ENCODE peak calls at places on chromosomes 3 and 15, in eight cellular contexts. One of them, this sample, is unnamed.

GRCh38 chr3:168097381-168097780 is 1.7 kb upstream of the GOLIM4 start:
- DNase-seq in left ventricle myocardium inferior: no peak
- DNase-seq in fibroblast of lung: no peak
- DNase-seq in stomach: no peak
- DNase-seq in BJ: no peak
- DNase-seq in GM12878: no peak
- DNase-seq in cardiac muscle cell: no peak
- DNase-seq in astrocyte of the cerebellum: no peak
- DNase-seq in this sample: no peak

GRCh38 chr15:69533504-69533903 is 80.9 kb downstream of the RPLP1 start:
- DNase-seq in stomach: no peak
- DNase-seq in cardiac muscle cell: no peak
- DNase-seq in fibroblast of lung: no peak
- DNase-seq in GM12878: no peak
- DNase-seq in astrocyte of the cerebellum: no peak
- DNase-seq in BJ: no peak
- DNase-seq in left ventricle myocardium inferior: no peak
- DNase-seq in this sample: no peak

GRCh38 chr15:72591361-72591760 is 63.1 kb upstream of the GOLGA6B start:
- DNase-seq in BJ: peak
- DNase-seq in fibroblast of lung: peak
- DNase-seq in stomach: no peak
- DNase-seq in cardiac muscle cell: no peak
- DNase-seq in GM12878: no peak
- DNase-seq in left ventricle myocardium inferior: no peak
- DNase-seq in astrocyte of the cerebellum: peak
- DNase-seq in this sample: no peak

GRCh38 chr15:71110800-71111565 is 4.3 kb upstream of the THSD4 start:
- DNase-seq in cardiac muscle cell: no peak
- DNase-seq in GM12878: no peak
- DNase-seq in fibroblast of lung: no peak
- DNase-seq in BJ: no peak
- DNase-seq in left ventricle myocardium inferior: no peak
- DNase-seq in stomach: no peak
- DNase-seq in astrocyte of the cerebellum: no peak
- DNase-seq in this sample: no peak

GRCh38 chr3:64368163-64369025 is 143.1 kb upstream of the PRICKLE2 start:
- DNase-seq in BJ: no peak
- DNase-seq in GM12878: no peak
- DNase-seq in cardiac muscle cell: no peak
- DNase-seq in fibroblast of lung: no peak
- DNase-seq in left ventricle myocardium inferior: no peak
- DNase-seq in stomach: no peak
- DNase-seq in astrocyte of the cerebellum: no peak
- DNase-seq in this sample: no peak

GRCh38 chr15:81809543-81809942 is 236.3 kb downstream of the MEX3B start:
- DNase-seq in stomach: no peak
- DNase-seq in BJ: no peak
- DNase-seq in fibroblast of lung: peak
- DNase-seq in left ventricle myocardium inferior: no peak
- DNase-seq in GM12878: no peak
- DNase-seq in cardiac muscle cell: peak
- DNase-seq in astrocyte of the cerebellum: no peak
- DNase-seq in this sample: peak

GRCh38 chr3:111283165-111283564 is 211.5 kb downstream of the NECTIN3 start:
- DNase-seq in stomach: no peak
- DNase-seq in astrocyte of the cerebellum: no peak
- DNase-seq in left ventricle myocardium inferior: no peak
- DNase-seq in fibroblast of lung: no peak
- DNase-seq in GM12878: no peak
- DNase-seq in cardiac muscle cell: no peak
- DNase-seq in BJ: no peak
- DNase-seq in this sample: no peak

GRCh38 chr3:133490468-133491351 is 82.8 kb upstream of the CDV3 start:
- DNase-seq in left ventricle myocardium inferior: no peak
- DNase-seq in stomach: no peak
- DNase-seq in fibroblast of lung: no peak
- DNase-seq in BJ: no peak
- DNase-seq in GM12878: peak
- DNase-seq in cardiac muscle cell: no peak
- DNase-seq in astrocyte of the cerebellum: no peak
- DNase-seq in this sample: no peak

GRCh38 chr3:114709102-114709501 is 415.3 kb downstream of the TIGIT start:
- DNase-seq in fibroblast of lung: peak
- DNase-seq in left ventricle myocardium inferior: no peak
- DNase-seq in BJ: no peak
- DNase-seq in astrocyte of the cerebellum: no peak
- DNase-seq in GM12878: no peak
- DNase-seq in stomach: no peak
- DNase-seq in cardiac muscle cell: no peak
- DNase-seq in this sample: no peak

GRCh38 chr3:123330441-123330991 is 118.4 kb downstream of the ADCY5 start:
- DNase-seq in GM12878: no peak
- DNase-seq in astrocyte of the cerebellum: no peak
- DNase-seq in BJ: no peak
- DNase-seq in left ventricle myocardium inferior: peak
- DNase-seq in cardiac muscle cell: no peak
- DNase-seq in stomach: no peak
- DNase-seq in fibroblast of lung: no peak
- DNase-seq in this sample: no peak

GRCh38 chr3:31253782-31254181 is 278.9 kb upstream of the STT3B start:
- DNase-seq in left ventricle myocardium inferior: no peak
- DNase-seq in cardiac muscle cell: no peak
- DNase-seq in fibroblast of lung: peak
- DNase-seq in GM12878: no peak
- DNase-seq in stomach: no peak
- DNase-seq in BJ: no peak
- DNase-seq in astrocyte of the cerebellum: no peak
- DNase-seq in this sample: no peak

GRCh38 chr15:71410347-71410746 is 295.1 kb downstream of the THSD4 start:
- DNase-seq in stomach: no peak
- DNase-seq in left ventricle myocardium inferior: no peak
- DNase-seq in astrocyte of the cerebellum: no peak
- DNase-seq in BJ: no peak
- DNase-seq in GM12878: no peak
- DNase-seq in cardiac muscle cell: no peak
- DNase-seq in fibroblast of lung: no peak
- DNase-seq in this sample: no peak

GRCh38 chr3:10248984-10249748 is 907 bp downstream of the TATDN2 start:
- DNase-seq in GM12878: no peak
- DNase-seq in fibroblast of lung: peak
- DNase-seq in stomach: no peak
- DNase-seq in astrocyte of the cerebellum: no peak
- DNase-seq in cardiac muscle cell: peak
- DNase-seq in BJ: no peak
- DNase-seq in left ventricle myocardium inferior: no peak
- DNase-seq in this sample: peak

GRCh38 chr15:66946578-66947164 is 118.7 kb upstream of the SMAD3 start:
- DNase-seq in cardiac muscle cell: peak
- DNase-seq in left ventricle myocardium inferior: peak
- DNase-seq in BJ: no peak
- DNase-seq in GM12878: peak
- DNase-seq in fibroblast of lung: peak
- DNase-seq in stomach: peak
- DNase-seq in astrocyte of the cerebellum: peak
- DNase-seq in this sample: peak

GRCh38 chr3:127686512-127686894 is 13.8 kb downstream of the ABTB1 start:
- DNase-seq in cardiac muscle cell: no peak
- DNase-seq in left ventricle myocardium inferior: no peak
- DNase-seq in stomach: no peak
- DNase-seq in GM12878: no peak
- DNase-seq in fibroblast of lung: no peak
- DNase-seq in astrocyte of the cerebellum: no peak
- DNase-seq in BJ: no peak
- DNase-seq in this sample: no peak

GRCh38 chr3:127689266-127689860 is 16.6 kb downstream of the ABTB1 start:
- DNase-seq in cardiac muscle cell: no peak
- DNase-seq in stomach: no peak
- DNase-seq in astrocyte of the cerebellum: no peak
- DNase-seq in BJ: no peak
- DNase-seq in GM12878: no peak
- DNase-seq in left ventricle myocardium inferior: peak
- DNase-seq in fibroblast of lung: no peak
- DNase-seq in this sample: no peak

GRCh38 chr3:127687228-127687737 is 14.5 kb downstream of the ABTB1 start:
- DNase-seq in astrocyte of the cerebellum: no peak
- DNase-seq in stomach: no peak
- DNase-seq in cardiac muscle cell: no peak
- DNase-seq in fibroblast of lung: no peak
- DNase-seq in BJ: no peak
- DNase-seq in left ventricle myocardium inferior: no peak
- DNase-seq in GM12878: no peak
- DNase-seq in this sample: no peak

GRCh38 chr3:127688416-127689265 is 15.9 kb downstream of the ABTB1 start:
- DNase-seq in stomach: no peak
- DNase-seq in BJ: no peak
- DNase-seq in cardiac muscle cell: no peak
- DNase-seq in fibroblast of lung: peak
- DNase-seq in GM12878: no peak
- DNase-seq in left ventricle myocardium inferior: peak
- DNase-seq in astrocyte of the cerebellum: no peak
- DNase-seq in this sample: no peak

DNA sequence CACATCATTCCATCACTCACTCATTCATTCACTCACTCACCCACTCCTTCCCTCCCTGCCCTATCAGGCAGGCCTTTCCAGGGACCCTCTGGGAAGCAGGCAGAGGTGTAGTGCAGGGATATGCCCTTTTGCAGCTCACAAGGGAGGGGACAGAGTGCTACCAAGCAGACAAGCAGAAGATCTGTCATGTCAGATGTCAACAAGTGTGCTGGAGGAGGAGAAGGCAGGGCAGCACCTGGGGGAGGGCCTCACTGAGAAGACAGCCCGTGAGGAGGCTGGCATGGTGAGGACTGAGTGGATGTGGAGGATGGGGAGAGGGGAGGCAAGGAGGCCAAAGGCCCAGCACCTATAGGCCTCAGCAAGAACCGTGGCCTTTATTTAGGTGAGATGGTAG is 15.3 kb downstream of the ABTB1 start:
- DNase-seq in cardiac muscle cell: no peak
- DNase-seq in GM12878: no peak
- DNase-seq in BJ: no peak
- DNase-seq in left ventricle myocardium inferior: peak
- DNase-seq in astrocyte of the cerebellum: no peak
- DNase-seq in stomach: no peak
- DNase-seq in fibroblast of lung: no peak
- DNase-seq in this sample: no peak
- TF ChIP-seq CTCF in cardiac muscle cell: no peak
- TF ChIP-seq CTCF in GM12878: no peak
- TF ChIP-seq CTCF in BJ: no peak
- TF ChIP-seq CTCF in left ventricle myocardium inferior: no peak
- TF ChIP-seq CTCF in astrocyte of the cerebellum: no peak
- TF ChIP-seq CTCF in stomach: no peak
- TF ChIP-seq CTCF in fibroblast of lung: no peak
- TF ChIP-seq CTCF in this sample: no peak

DNA sequence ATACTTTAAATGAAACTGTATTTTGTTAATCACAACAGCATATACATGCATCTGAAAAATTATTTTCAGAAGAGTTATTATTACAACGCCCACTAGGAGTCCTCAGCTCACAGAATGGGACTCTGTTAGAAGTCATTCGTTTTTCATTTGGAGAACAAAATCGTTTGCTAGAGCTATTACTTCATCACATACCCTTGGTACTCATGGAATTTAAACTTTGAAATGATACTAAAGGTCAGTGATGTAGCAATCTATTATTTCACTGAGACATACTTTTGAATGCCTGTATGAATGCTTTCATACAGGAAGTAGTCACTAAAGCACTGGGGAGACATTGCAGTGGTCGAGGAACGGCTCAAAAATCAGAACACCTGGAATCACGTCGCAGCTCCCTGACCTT is 198.1 kb downstream of the MBNL1 start:
- DNase-seq in GM12878: no peak
- DNase-seq in left ventricle myocardium inferior: no peak
- DNase-seq in astrocyte of the cerebellum: no peak
- DNase-seq in stomach: no peak
- DNase-seq in cardiac muscle cell: peak
- DNase-seq in BJ: peak
- DNase-seq in fibroblast of lung: peak
- DNase-seq in this sample: no peak
- TF ChIP-seq CTCF in GM12878: peak
- TF ChIP-seq CTCF in left ventricle myocardium inferior: peak
- TF ChIP-seq CTCF in astrocyte of the cerebellum: peak
- TF ChIP-seq CTCF in stomach: no peak
- TF ChIP-seq CTCF in cardiac muscle cell: peak
- TF ChIP-seq CTCF in BJ: peak
- TF ChIP-seq CTCF in fibroblast of lung: peak
- TF ChIP-seq CTCF in this sample: peak

DNA sequence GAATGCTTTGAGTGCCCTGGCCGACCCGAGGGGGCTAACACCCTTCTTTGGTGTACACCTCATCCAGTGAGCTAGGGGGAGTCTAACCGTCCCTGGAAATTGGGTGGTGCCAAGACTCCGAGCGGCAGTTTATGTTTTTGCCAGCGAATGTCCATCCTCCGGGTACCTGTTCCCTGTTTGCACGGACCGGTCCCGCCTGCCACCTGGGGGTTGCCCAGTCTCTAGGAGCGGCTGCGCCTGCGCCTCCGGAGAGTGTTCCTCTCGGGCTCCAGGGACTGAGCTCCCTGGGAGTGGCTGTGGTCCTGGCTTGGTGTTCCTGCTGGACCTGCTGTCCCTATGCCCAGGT is 913 bp upstream of the WNT7A start:
- DNase-seq in cardiac muscle cell: no peak
- DNase-seq in GM12878: no peak
- DNase-seq in fibroblast of lung: no peak
- DNase-seq in BJ: no peak
- DNase-seq in astrocyte of the cerebellum: no peak
- DNase-seq in left ventricle myocardium inferior: no peak
- DNase-seq in stomach: no peak
- DNase-seq in this sample: no peak
- TF ChIP-seq CTCF in cardiac muscle cell: no peak
- TF ChIP-seq CTCF in GM12878: no peak
- TF ChIP-seq CTCF in fibroblast of lung: no peak
- TF ChIP-seq CTCF in BJ: no peak
- TF ChIP-seq CTCF in astrocyte of the cerebellum: no peak
- TF ChIP-seq CTCF in left ventricle myocardium inferior: no peak
- TF ChIP-seq CTCF in stomach: no peak
- TF ChIP-seq CTCF in this sample: no peak

DNA sequence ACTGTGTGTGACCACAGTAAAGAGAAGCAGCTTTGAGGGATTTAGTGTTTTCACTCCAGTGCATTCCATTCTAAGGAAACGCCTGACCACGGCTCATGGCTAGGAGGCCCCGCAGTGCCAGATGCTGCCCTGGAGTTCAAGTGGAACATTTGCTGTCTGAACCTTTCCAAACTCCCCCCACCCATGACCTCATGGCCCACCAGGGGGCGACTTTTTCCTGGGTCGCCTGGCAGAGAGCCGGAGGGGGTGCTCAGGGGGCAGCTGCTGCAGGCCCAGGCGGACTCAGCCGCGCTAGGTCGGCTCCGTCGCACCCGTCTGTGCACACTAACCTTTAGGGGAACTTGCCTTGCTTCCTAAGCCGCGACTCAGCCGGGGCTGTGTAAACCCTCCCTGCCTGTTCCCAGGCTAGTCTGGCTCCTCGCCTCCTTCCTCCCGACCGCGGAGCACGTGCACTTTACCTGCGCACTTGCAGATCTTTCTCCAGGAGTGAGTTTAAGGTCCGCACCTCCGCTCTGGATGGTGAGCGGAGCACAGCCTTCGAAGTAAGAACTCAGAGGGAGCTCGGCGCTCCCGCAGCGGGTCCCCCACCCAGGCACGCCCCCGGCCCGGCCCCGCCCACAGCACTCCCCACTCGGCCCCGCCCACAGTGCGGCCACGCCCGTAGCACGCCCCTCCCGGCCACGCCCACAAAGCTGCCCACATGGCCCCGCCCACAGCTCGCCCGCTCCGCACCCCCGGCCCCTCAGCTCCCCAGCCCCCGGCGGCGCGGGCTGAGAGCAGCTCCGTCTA is at the start of gene OCA2:
- DNase-seq in fibroblast of lung: peak
- DNase-seq in GM12878: no peak
- DNase-seq in cardiac muscle cell: peak
- DNase-seq in left ventricle myocardium inferior: peak
- DNase-seq in BJ: peak
- DNase-seq in astrocyte of the cerebellum: peak
- DNase-seq in stomach: peak
- DNase-seq in this sample: peak
- TF ChIP-seq CTCF in fibroblast of lung: peak
- TF ChIP-seq CTCF in GM12878: no peak
- TF ChIP-seq CTCF in cardiac muscle cell: peak
- TF ChIP-seq CTCF in left ventricle myocardium inferior: peak
- TF ChIP-seq CTCF in BJ: peak
- TF ChIP-seq CTCF in astrocyte of the cerebellum: peak
- TF ChIP-seq CTCF in stomach: no peak
- TF ChIP-seq CTCF in this sample: peak

This sample was measured in endothelial cell.